ENCODE peak calls at places on chromosomes 16 and 17, in four cellular contexts. One of them, this sample, is unnamed.

GRCh38 chr16:50323335-50324011 is 45.3 kb downstream of the BRD7 start:
- DNase-seq in hepatic stellate cell: no peak
- DNase-seq in CD8-positive, alpha-beta memory T cell: peak
- DNase-seq in suprapubic skin: no peak
- DNase-seq in this sample: no peak

GRCh38 chr17:45371414-45372324 is 54.8 kb upstream of the MAP3K14 start:
- DNase-seq in hepatic stellate cell: peak
- DNase-seq in CD8-positive, alpha-beta memory T cell: no peak
- DNase-seq in suprapubic skin: peak
- DNase-seq in this sample: no peak

GRCh38 chr17:37828313-37829124 is 83.7 kb upstream of the HNF1B start:
- DNase-seq in hepatic stellate cell: no peak
- DNase-seq in CD8-positive, alpha-beta memory T cell: no peak
- DNase-seq in suprapubic skin: no peak
- DNase-seq in this sample: no peak

GRCh38 chr17:82274134-82275020 is 877 bp upstream of the CSNK1D start:
- DNase-seq in hepatic stellate cell: no peak
- DNase-seq in CD8-positive, alpha-beta memory T cell: no peak
- DNase-seq in suprapubic skin: no peak
- DNase-seq in this sample: no peak

GRCh38 chr16:62038225-62038624 is 2.0 kb upstream of the CDH8 start:
- DNase-seq in hepatic stellate cell: no peak
- DNase-seq in CD8-positive, alpha-beta memory T cell: no peak
- DNase-seq in suprapubic skin: no peak
- DNase-seq in this sample: no peak

GRCh38 chr17:4856271-4856936 is 23.3 kb downstream of the MINK1 start:
- DNase-seq in hepatic stellate cell: no peak
- DNase-seq in CD8-positive, alpha-beta memory T cell: no peak
- DNase-seq in suprapubic skin: no peak
- DNase-seq in this sample: no peak

GRCh38 chr16:70610273-70611223 is 35.8 kb upstream of the IL34 start:
- DNase-seq in hepatic stellate cell: peak
- DNase-seq in CD8-positive, alpha-beta memory T cell: no peak
- DNase-seq in suprapubic skin: no peak
- DNase-seq in this sample: no peak

GRCh38 chr16:64225696-64226095 is 896.2 kb downstream of the CDH11 start:
- DNase-seq in hepatic stellate cell: no peak
- DNase-seq in CD8-positive, alpha-beta memory T cell: no peak
- DNase-seq in suprapubic skin: no peak
- DNase-seq in this sample: no peak

GRCh38 chr17:82060614-82061013 is 5.0 kb downstream of the DUS1L start:
- DNase-seq in hepatic stellate cell: no peak
- DNase-seq in CD8-positive, alpha-beta memory T cell: no peak
- DNase-seq in suprapubic skin: no peak
- DNase-seq in this sample: no peak

GRCh38 chr16:5315914-5316313 is 218.3 kb upstream of the EEF2KMT start:
- DNase-seq in hepatic stellate cell: no peak
- DNase-seq in CD8-positive, alpha-beta memory T cell: no peak
- DNase-seq in suprapubic skin: no peak
- DNase-seq in this sample: no peak

GRCh38 chr16:68062910-68063393 is 22.2 kb upstream of the NFATC3 start:
- DNase-seq in hepatic stellate cell: no peak
- DNase-seq in CD8-positive, alpha-beta memory T cell: peak
- DNase-seq in suprapubic skin: peak
- DNase-seq in this sample: peak